ENCODE peak calls at places on chromosomes 13 and 19, in four cellular contexts. P, E, W and Q are unnamed samples.

GRCh38 chr13:58852076-58852475 is 1220.5 kb downstream of the PCDH17 start:
- DNase-seq in E (no peak), W (no peak), P (no peak), Q (no peak)

GRCh38 chr19:42081584-42082258 is 5.8 kb downstream of the ZNF574 start:
- DNase-seq in P (no peak), E (peak), W (no peak), Q (peak)

GRCh38 chr13:40403509-40404241 is 262.8 kb downstream of the FOXO1 start:
- DNase-seq in P (no peak), E (no peak), W (no peak), Q (no peak)

GRCh38 chr13:26551255-26551654 is 6.2 kb upstream of the WASF3 start:
- DNase-seq in P (no peak), E (no peak), W (no peak), Q (no peak)

GRCh38 chr19:41324921-41325639 is 15.1 kb downstream of the CCDC97 start:
- DNase-seq in E (peak), W (peak), P (no peak), Q (peak)

GRCh38 chr13:30253830-30254229 is 53.5 kb downstream of the KATNAL1 start:
- DNase-seq in P (no peak), E (no peak), W (no peak), Q (no peak)

GRCh38 chr19:47713046-47714021 is at the start of gene EHD2:
- DNase-seq in P (no peak), W (peak), E (no peak), Q (peak)

GRCh38 chr13:26280295-26280694 is 26.4 kb downstream of the CDK8 start:
- DNase-seq in E (no peak), W (no peak), P (no peak), Q (no peak)

GRCh38 chr13:80166352-80166751 is 174.6 kb downstream of the SPRY2 start:
- DNase-seq in E (no peak), P (no peak), W (no peak), Q (no peak)

GRCh38 chr19:16684216-16684615 is 23.3 kb downstream of the TMEM38A start:
- DNase-seq in W (no peak), E (no peak), P (no peak), Q (no peak)

GRCh38 chr13:32902898-32903297 is 113.3 kb upstream of the KL start:
- DNase-seq in P (no peak), E (no peak), W (no peak), Q (no peak)

GRCh38 chr19:6021878-6022569 is 44.1 kb upstream of the RANBP3 start:
- DNase-seq in P (peak), E (peak), W (peak), Q (peak)

GRCh38 chr13:111184685-111185401 is 69.7 kb downstream of the ARHGEF7 start:
- DNase-seq in E (no peak), W (no peak), P (peak), Q (no peak)

GRCh38 chr13:46934749-46935148 is 37.9 kb upstream of the HTR2A start:
- DNase-seq in P (no peak), W (no peak), E (no peak), Q (no peak)

GRCh38 chr13:42696191-42696590 is 85.2 kb upstream of the FAM216B start:
- DNase-seq in P (no peak), W (no peak), E (no peak), Q (no peak)

GRCh38 chr13:34657716-34658115 is 284.4 kb upstream of the NBEA start:
- DNase-seq in E (no peak), W (no peak), P (no peak), Q (no peak)

GRCh38 chr19:23101241-23101640 is 15.6 kb upstream of the ZNF730 start:
- DNase-seq in W (no peak), E (no peak), P (no peak), Q (no peak)

GRCh38 chr13:84127597-84128128 is 245.4 kb upstream of the SLITRK1 start:
- DNase-seq in E (no peak), W (no peak), P (no peak), Q (no peak)

GRCh38 chr19:49637865-49638350 is 2.0 kb downstream of the RRAS start:
- DNase-seq in E (no peak), W (peak), P (no peak), Q (no peak)

GRCh38 chr19:608155-609000 is 18.7 kb downstream of the HCN2 start:
- DNase-seq in E (no peak), P (no peak), W (no peak), Q (peak)

GRCh38 chr19:610071-610800 is 20.6 kb downstream of the HCN2 start:
- DNase-seq in W (no peak), P (no peak), E (no peak), Q (no peak)

GRCh38 chr19:607301-608154 is 17.8 kb downstream of the HCN2 start:
- DNase-seq in E (no peak), P (no peak), W (no peak), Q (no peak)

GRCh38 chr19:610801-611505 is 21.3 kb downstream of the HCN2 start:
- DNase-seq in P (no peak), W (no peak), E (no peak), Q (peak)

GRCh38 chr19:609001-609340 is 19.3 kb downstream of the HCN2 start:
- DNase-seq in W (no peak), P (no peak), E (no peak), Q (peak)
- TF ChIP-seq GABPA in W (no peak), P (no peak), E (no peak), Q (no peak)

GRCh38 chr13:64078480-64078936 is 2662.9 kb upstream of the PCDH20 start:
- DNase-seq in W (no peak), P (no peak), E (peak), Q (peak)
- TF ChIP-seq GABPA in W (no peak), P (no peak), E (peak), Q (no peak)

DNA sequence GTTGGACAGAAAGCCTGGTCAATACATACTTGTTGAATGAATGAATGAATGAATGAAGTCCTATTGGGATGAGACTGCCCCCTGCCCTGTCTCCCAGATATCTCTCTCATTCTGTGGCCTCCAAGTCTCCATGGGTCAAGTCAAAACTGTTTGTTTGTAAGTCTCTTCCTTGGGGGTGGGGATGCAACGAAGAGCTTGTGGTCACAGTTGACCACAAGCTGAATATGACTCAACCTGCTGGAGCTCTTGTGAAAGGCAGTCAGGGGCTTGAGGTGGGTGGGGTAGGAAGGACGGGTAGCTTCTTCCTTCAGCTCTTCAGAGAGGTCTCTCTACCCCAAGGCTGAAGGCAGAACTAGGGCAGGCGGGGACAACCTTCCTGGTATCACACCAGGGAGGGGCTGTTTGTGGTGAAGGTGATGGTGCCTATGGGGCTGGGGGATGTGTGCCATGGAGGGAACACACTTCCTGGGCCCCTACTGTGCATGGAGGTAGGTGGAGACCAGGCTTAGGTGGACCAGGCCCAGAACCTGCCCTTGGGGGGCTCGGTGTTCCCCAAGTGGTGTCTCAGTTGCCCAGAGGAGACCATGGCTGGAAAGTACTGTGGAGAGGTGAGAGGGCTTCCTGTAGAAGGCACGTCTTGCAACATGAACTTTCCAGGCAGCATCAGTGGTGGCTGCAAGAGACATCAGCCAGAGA is 8.0 kb downstream of the MYO1F start:
- DNase-seq in E (no peak), W (no peak), P (peak), Q (no peak)
- TF ChIP-seq GABPA in E (no peak), W (no peak), P (no peak), Q (no peak)

DNA sequence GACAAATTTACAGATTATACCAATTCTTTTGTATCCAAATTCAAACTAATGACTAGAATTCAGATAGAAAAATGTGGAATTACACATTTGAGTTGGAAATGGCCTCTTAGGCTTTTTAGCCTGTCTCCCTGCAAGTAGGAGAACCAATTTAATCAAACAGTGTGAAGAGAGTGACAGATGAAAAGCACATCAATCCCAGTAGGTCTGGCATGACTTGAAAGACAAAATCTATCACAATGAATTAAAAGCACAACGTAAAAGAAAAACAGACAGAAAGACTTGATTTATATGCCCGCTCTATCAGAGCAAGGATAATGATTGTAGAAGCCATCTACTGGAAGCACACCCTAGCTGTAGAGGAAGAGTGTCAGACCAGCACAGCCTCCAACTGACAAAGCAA is 1084.4 kb upstream of the SPRY2 start:
- DNase-seq in W (no peak), E (no peak), P (no peak), Q (no peak)
- TF ChIP-seq GABPA in W (no peak), E (no peak), P (no peak), Q (no peak)

GRCh38 chr13:110103026-110103425 is 203.9 kb downstream of the COL4A1 start:
- DNase-seq in E (no peak), W (no peak), P (no peak), Q (no peak)

GRCh38 chr13:110103479-110103878 is 203.5 kb downstream of the COL4A1 start:
- DNase-seq in W (no peak), P (no peak), E (no peak), Q (no peak)

GRCh38 chr13:110106726-110107125 is 200.2 kb downstream of the COL4A1 start:
- DNase-seq in E (no peak), P (no peak), W (no peak), Q (no peak)

GRCh38 chr13:110107568-110108347 is 199.2 kb downstream of the COL4A1 start:
- DNase-seq in P (no peak), W (peak), E (no peak), Q (peak)

DNA sequence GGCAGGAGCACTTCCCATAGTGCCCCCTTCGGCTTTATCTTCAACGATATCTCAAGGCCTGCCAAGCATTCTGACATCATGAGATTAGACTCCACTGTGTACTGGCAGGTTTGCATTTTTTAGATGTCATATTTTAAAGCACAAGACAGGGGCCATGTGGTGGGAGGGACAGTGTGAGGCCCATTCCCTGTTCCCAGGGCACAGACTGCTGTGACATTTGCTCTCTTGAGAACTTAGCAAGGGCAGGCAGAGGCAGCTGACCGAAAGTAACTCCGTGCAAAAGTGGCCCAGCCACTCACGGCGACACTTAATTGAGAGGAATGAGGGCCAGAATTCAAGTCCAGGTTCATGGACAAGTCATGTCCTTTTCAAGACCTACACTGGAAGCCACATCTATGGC is 201.8 kb downstream of the COL4A1 start:
- DNase-seq in E (no peak), W (no peak), P (no peak), Q (no peak)
- TF ChIP-seq GABPA in E (no peak), W (no peak), P (no peak), Q (no peak)

DNA sequence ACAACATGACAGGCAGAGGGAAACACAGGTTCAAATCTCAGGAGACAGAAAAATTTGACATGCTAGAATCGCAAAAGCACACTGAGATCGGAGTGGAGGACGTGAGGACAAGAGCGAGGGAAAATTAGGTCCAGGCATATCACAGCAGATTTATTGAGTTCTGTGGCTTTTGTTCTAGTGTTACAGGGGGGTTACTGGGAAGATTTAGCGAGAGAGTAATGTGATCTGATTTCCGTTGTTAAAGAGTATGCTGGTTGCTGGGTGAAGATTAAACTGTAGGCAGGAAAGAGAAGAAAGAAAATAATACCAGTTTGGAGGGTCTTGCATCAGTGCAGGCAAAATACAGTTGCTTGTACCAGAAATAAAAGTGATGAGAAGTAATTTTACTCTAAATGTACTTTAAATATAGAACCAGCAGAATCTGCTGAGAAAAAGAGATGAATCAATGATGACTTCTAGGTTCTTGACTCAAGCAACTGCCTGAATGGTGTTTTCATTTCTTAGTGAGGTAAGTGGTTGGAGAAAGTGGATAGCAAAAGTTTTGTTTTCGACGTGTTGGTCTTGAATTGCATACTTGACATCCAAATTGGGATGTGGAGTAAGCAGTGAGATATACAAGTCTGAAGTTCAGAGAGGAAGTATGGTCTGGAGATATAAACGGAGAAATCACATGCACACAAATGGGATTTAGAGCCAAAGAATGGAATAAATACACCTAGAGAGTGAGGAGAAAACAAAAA is 35.7 kb downstream of the UFM1 start:
- DNase-seq in P (no peak), W (no peak), E (no peak), Q (no peak)
- TF ChIP-seq GABPA in P (no peak), W (no peak), E (no peak), Q (no peak)

DNA sequence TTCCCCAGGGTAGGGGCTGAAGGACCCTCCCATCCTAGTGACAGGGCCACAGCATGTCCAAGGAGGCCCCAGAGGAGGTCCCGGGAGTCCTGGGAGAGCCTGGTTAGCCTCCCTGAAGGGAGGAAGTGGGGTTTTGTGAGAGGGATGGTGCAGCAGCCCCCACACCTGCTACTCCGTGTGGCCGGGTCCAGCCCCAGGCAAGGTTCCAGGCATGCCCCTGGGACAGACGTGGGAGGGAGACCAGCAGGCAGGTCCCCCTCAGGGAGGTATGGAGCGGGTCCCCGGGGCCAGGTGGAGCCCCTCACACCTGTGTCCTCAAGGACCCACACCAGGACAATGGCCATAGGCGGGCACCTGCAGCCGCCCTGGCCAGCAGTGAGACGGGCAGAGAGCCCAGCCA is 1.9 kb upstream of the F7 start:
- DNase-seq in E (no peak), W (no peak), P (no peak), Q (no peak)
- TF ChIP-seq GABPA in E (no peak), W (no peak), P (no peak), Q (no peak)

DNA sequence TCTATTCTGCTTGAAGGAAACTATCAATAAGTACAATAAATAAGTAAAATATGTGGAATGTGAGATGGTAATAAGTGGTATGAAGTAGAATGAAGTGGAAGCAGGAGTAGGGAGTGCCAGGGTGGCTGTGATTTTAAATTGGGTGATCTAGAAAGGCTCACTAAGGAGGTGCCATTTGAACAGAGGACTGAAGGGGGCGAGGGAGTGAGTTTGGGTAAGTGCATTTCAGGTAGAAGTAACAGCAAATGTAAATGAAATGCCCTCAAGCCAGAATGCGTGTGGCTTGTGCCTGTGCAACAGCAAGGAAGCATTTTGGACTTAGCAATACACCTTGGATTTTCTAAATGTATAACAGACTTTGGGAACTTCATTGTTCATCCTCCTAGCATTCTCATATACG is 77.1 kb downstream of the CCNA1 start:
- DNase-seq in P (no peak), W (no peak), E (no peak), Q (no peak)
- TF ChIP-seq GABPA in P (no peak), W (no peak), E (no peak), Q (no peak)

GRCh38 chr19:52993342-52994178 is 20.2 kb upstream of the ERVV-1 start:
- DNase-seq in W (peak), P (no peak), E (no peak), Q (peak)

GRCh38 chr19:52988506-52988905 is 25.2 kb upstream of the ERVV-1 start:
- DNase-seq in W (no peak), P (no peak), E (no peak), Q (no peak)

GRCh38 chr19:52991484-52991883 is 22.2 kb upstream of the ERVV-1 start:
- DNase-seq in E (no peak), W (no peak), P (no peak), Q (no peak)

GRCh38 chr19:52992109-52993004 is 21.4 kb upstream of the ERVV-1 start:
- DNase-seq in P (no peak), E (no peak), W (peak), Q (peak)

DNA sequence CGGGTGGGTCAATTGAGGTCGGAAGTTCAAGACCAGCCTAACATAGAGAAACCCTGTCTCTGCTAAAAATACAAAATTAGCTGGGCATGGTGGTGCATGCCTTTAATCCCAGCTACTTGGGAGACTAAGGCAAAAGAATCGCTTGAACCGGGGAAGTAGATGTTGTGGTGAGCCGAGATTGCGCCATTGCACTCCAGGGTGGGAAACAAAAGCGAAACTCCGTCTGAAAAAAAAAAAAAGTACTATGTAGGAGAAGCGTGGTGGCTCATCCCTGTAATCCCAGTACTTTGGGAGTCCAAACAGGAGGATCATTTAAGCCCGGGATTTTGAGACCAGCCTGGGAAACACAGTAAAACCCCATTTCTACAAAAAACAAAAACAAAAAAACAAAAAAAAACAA is 22.7 kb upstream of the ERVV-1 start:
- DNase-seq in W (no peak), E (no peak), P (no peak), Q (no peak)
- TF ChIP-seq GABPA in W (no peak), E (no peak), P (no peak), Q (no peak)

GRCh38 chr13:50917572-50917971 is 8.0 kb downstream of the RNASEH2B start:
- DNase-seq in P (no peak), W (no peak), E (no peak), Q (no peak)

GRCh38 chr13:50915562-50915961 is 6.0 kb downstream of the RNASEH2B start:
- DNase-seq in E (no peak), P (no peak), W (no peak), Q (no peak)

GRCh38 chr13:50914848-50915247 is 5.3 kb downstream of the RNASEH2B start:
- DNase-seq in E (no peak), P (no peak), W (no peak), Q (no peak)

GRCh38 chr13:50914301-50914700 is 4.7 kb downstream of the RNASEH2B start:
- DNase-seq in W (no peak), E (no peak), P (no peak), Q (no peak)

DNA sequence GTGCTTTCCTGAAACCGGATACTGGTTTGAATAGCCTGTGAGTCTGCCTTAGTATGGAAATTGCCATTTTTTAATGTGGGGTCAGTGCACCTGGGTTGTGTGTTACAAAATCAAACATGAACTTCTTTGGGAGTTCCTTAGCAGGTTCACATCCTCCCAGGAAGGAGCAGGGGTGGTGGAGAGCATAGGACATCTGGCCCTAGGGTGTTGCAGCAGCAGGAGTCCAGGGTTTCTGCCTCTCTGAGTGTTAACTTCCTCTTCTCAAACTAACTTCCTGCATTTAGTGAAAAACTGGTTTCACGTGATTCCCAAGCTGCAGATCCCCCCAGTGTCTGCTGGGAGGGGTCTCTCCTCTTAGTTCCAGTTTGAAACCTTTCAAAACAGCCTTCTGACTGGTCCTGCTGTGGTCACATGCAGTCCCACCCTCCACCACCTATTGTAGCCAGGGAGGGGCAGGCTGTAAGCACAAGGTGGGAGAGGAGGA is 7.2 kb downstream of the RNASEH2B start:
- DNase-seq in P (no peak), E (no peak), W (no peak), Q (no peak)
- TF ChIP-seq GABPA in P (no peak), E (no peak), W (no peak), Q (no peak)